ENCODE peak calls at places on chromosomes 2 and 18, in eight cellular contexts. A is astrocyte, U is WERI-Rb-1, F is uterus, D is testis, B is endothelial cell of umbilical vein, Q is psoas muscle, G is colonic mucosa. Z is an unnamed sample.

GRCh38 chr2:227228061-227228667 is 63.7 kb downstream of the COL4A3 start:
- DNase-seq in Q (peak; percentile 91), D (no peak), U (no peak), G (peak; percentile 47), B (no peak), A (no peak), F (no peak), Z (no peak)

GRCh38 chr2:73291093-73291460 is 2.3 kb downstream of the EGR4 start:
- DNase-seq in D (peak; percentile 77), A (peak; percentile 36), G (peak; percentile 60), B (peak; percentile 55), Q (peak; percentile 42), U (no peak), F (no peak), Z (peak; percentile 82)

GRCh38 chr18:52345428-52345827 is 5.4 kb downstream of the DCC start:
- DNase-seq in Q (no peak), F (no peak), B (no peak), G (no peak), D (no peak), U (no peak), A (no peak), Z (no peak)

GRCh38 chr2:65382776-65383357 is 49.5 kb downstream of the SPRED2 start:
- DNase-seq in B (no peak), G (peak; percentile 92), A (peak; percentile 99), Q (peak; percentile 83), F (peak; percentile 56), U (no peak), D (peak; percentile 78), Z (peak; percentile 75)

GRCh38 chr2:241541564-241542277 is 16.8 kb upstream of the BOK start:
- DNase-seq in B (no peak), F (no peak), U (no peak), Q (no peak), D (no peak), G (no peak), A (no peak), Z (peak; percentile 10)

GRCh38 chr2:36800381-36800780 is 103.9 kb downstream of the VIT start:
- DNase-seq in Q (no peak), A (no peak), U (no peak), G (no peak), D (no peak), F (no peak), B (no peak), Z (no peak)

GRCh38 chr18:77977331-77977730 is 727.7 kb downstream of the GALR1 start:
- DNase-seq in Q (no peak), A (no peak), B (no peak), G (no peak), D (no peak), F (no peak), U (no peak), Z (no peak)

GRCh38 chr2:134461511-134461910 is 207.6 kb downstream of the MGAT5 start:
- DNase-seq in U (no peak), F (no peak), G (no peak), Q (no peak), D (no peak), A (peak; percentile 8), B (no peak), Z (no peak)

GRCh38 chr18:75209952-75210261 is 690 bp upstream of the TSHZ1 start:
- DNase-seq in Q (no peak), B (no peak), U (no peak), F (no peak), G (no peak), A (no peak), D (no peak), Z (peak; percentile 26)

GRCh38 chr18:43620936-43621335 is 343.6 kb upstream of the SYT4 start:
- DNase-seq in F (no peak), B (peak; percentile 41), A (peak; percentile 12), U (no peak), G (no peak), D (no peak), Q (no peak), Z (peak; percentile 55)

GRCh38 chr18:43622024-43622423 is 344.7 kb upstream of the SYT4 start:
- DNase-seq in B (no peak), F (no peak), Q (no peak), G (no peak), U (no peak), D (no peak), A (no peak), Z (no peak)

GRCh38 chr18:43627833-43628370 is 350.6 kb upstream of the SYT4 start:
- DNase-seq in U (no peak), Q (no peak), D (no peak), G (no peak), F (no peak), A (no peak), B (no peak), Z (no peak)

GRCh38 chr18:43625582-43625981 is 348.3 kb upstream of the SYT4 start:
- DNase-seq in B (no peak), D (no peak), G (no peak), A (no peak), F (no peak), U (no peak), Q (no peak), Z (no peak)
- H3K27ac ChIP-seq in B (no peak overlapping the region), D (no peak overlapping the region), G (no peak overlapping the region), A (no peak overlapping the region), F (no peak overlapping the region), U (no peak overlapping the region), Q (no peak overlapping the region), Z (peak overlapping the region; percentile 26)

GRCh38 chr2:235553696-235554100 is 59.9 kb downstream of the AGAP1 start:
- DNase-seq in Q (no peak), U (no peak), D (no peak), F (no peak), B (no peak), G (no peak), A (peak; percentile 34), Z (no peak)
- H3K27ac ChIP-seq in Q (no peak overlapping the region), U (no peak overlapping the region), D (no peak overlapping the region), F (no peak overlapping the region), B (no peak overlapping the region), G (no peak overlapping the region), A (no peak overlapping the region), Z (no peak overlapping the region)

DNA sequence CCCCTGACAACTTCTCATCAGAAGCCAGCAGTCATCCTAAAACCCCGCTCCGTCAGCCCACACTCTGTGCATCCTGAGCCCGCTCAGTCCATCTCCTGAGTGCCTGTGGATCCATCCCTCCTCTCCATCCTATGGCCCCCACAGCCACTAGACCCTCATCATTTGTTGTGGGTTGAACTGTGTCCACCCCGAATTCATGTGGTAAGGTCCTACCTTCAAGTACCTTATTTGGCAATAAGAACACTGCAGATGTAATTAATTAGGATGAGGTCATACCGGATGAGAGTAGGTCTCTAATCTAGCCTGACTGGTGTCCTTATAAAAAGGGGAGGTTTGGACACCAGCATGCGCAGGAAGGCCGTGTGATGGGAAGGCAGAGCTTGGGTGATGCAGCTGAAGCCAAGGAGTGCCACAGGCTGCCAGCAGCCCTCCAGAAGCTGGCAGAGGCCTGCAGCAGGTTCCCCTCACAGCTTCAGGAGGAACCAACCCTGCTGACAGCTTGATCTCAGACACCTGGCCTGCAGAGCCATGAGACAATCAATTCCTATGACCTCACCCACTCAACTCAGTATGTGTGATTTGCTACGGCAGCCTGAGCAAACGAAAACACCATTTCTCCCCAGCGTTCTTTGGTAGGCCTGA is 192.4 kb downstream of the ZBTB7C start:
- DNase-seq in U (no peak), F (peak; percentile 45), G (no peak), D (no peak), A (no peak), Q (no peak), B (no peak), Z (no peak)
- H3K27ac ChIP-seq in U (peak overlapping the region; percentile 68), F (peak overlapping the region; percentile 54), G (no peak overlapping the region), D (no peak overlapping the region), A (no peak overlapping the region), Q (no peak overlapping the region), B (no peak overlapping the region), Z (no peak overlapping the region)

GRCh38 chr2:215149894-215150293 is 11.5 kb upstream of the ABCA12 start:
- DNase-seq in A (no peak), G (no peak), B (no peak), Q (no peak), F (no peak), D (no peak), U (no peak), Z (no peak)
- H3K27ac ChIP-seq in A (no peak overlapping the region), G (no peak overlapping the region), B (no peak overlapping the region), Q (no peak overlapping the region), F (no peak overlapping the region), D (no peak overlapping the region), U (no peak overlapping the region), Z (no peak overlapping the region)

GRCh38 chr2:168180483-168180882 is 66.9 kb downstream of the STK39 start:
- DNase-seq in Q (no peak), D (no peak), U (no peak), B (no peak), F (no peak), G (no peak), A (no peak), Z (no peak)

GRCh38 chr2:168179592-168179991 is 67.8 kb downstream of the STK39 start:
- DNase-seq in Q (no peak), U (no peak), A (no peak), D (no peak), B (no peak), F (no peak), G (no peak), Z (no peak)

GRCh38 chr2:168178925-168179324 is 68.5 kb downstream of the STK39 start:
- DNase-seq in B (no peak), Q (no peak), G (no peak), F (no peak), D (no peak), A (no peak), U (no peak), Z (no peak)

GRCh38 chr2:168176402-168176801 is 71.0 kb downstream of the STK39 start:
- DNase-seq in D (no peak), G (no peak), B (no peak), U (no peak), Q (no peak), A (no peak), F (no peak), Z (no peak)

DNA sequence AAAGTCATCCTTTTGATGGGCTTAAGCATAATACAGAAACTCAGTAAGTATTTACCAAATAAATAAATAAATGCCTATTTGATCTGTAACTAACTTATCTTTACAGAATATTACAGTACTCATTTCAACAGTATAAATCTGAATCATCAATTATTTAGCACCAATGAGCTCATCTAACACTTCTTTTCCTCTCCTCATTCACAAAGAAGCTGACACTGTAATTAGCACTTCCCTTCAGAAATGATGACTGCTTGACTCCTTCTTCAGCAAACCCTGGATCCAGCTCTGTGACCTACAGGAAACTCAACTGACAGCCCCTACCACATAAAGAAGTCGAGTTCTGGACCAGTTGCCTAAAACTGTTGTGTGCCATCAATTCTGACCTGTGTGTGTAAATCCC is 68.9 kb downstream of the STK39 start:
- DNase-seq in D (no peak), B (no peak), A (no peak), F (no peak), U (no peak), Q (no peak), G (no peak), Z (no peak)
- H3K27ac ChIP-seq in D (no peak overlapping the region), B (no peak overlapping the region), A (no peak overlapping the region), F (no peak overlapping the region), U (peak overlapping the region; percentile 55), Q (no peak overlapping the region), G (no peak overlapping the region), Z (no peak overlapping the region)